ENCODE peak calls at places on chromosomes 16 and 17, in six cellular contexts. G is IMR-90, C is cardiac muscle cell, X is sigmoid colon, A is SK-N-SH, P is gastrocnemius medialis. S is an unnamed sample. For H3K27me3, the result is how much of the 10 kb centered on the place peaks cover.

GRCh38 chr16:4261557-4262172 is 11.2 kb downstream of the TFAP4 start:
- DNase-seq in X (no peak), P (no peak), C (peak), G (peak), A (peak), S (peak)

GRCh38 chr17:21171309-21171922 is 42.5 kb downstream of the TMEM11 start:
- DNase-seq in P (no peak), C (no peak), X (no peak), A (no peak), G (no peak), S (no peak)

GRCh38 chr17:36877774-36878173 is 59.5 kb upstream of the LHX1 start:
- DNase-seq in X (no peak), A (no peak), G (peak), P (no peak), C (no peak), S (no peak)

GRCh38 chr16:50718761-50719400 is 23.0 kb upstream of the CYLD start:
- DNase-seq in X (peak), A (no peak), G (no peak), P (no peak), C (no peak), S (no peak)

GRCh38 chr17:7043544-7044268 is at the start of gene SLC16A11:
- DNase-seq in X (no peak), C (no peak), G (peak), A (peak), P (no peak), S (peak)

GRCh38 chr17:47686276-47686635 is 7.7 kb upstream of the TBKBP1 start:
- DNase-seq in P (no peak), A (no peak), G (peak), X (no peak), C (no peak), S (no peak)

GRCh38 chr17:55286681-55287589 is 22.2 kb downstream of the HLF start:
- DNase-seq in G (peak), C (no peak), A (no peak), P (no peak), X (no peak), S (no peak)

GRCh38 chr16:83599789-83600462 is 207.9 kb upstream of the HSBP1 start:
- DNase-seq in A (no peak), G (no peak), C (no peak), X (no peak), P (peak), S (no peak)

GRCh38 chr16:88552166-88552565 is 18.0 kb upstream of the ZC3H18 start:
- DNase-seq in X (no peak), A (no peak), G (no peak), P (no peak), C (no peak), S (no peak)

GRCh38 chr17:8997994-8998628 is 23.2 kb upstream of the NTN1 start:
- DNase-seq in P (no peak), A (peak), X (no peak), G (peak), C (peak), S (peak)

GRCh38 chr17:59097876-59098275 is 8.8 kb downstream of the TRIM37 start:
- DNase-seq in X (no peak), P (no peak), A (no peak), G (no peak), C (no peak), S (no peak)
- H3K27ac ChIP-seq in X (no peak), P (no peak), A (no peak), G (no peak), C (no peak), S (no peak)

GRCh38 chr16:49700928-49701685 is 154.8 kb downstream of the ZNF423 start:
- DNase-seq in A (no peak), G (no peak), P (no peak), C (peak), X (no peak), S (no peak)

GRCh38 chr16:49700222-49700927 is 155.5 kb downstream of the ZNF423 start:
- DNase-seq in X (peak), G (no peak), P (no peak), C (no peak), A (peak), S (peak)

GRCh38 chr16:49701867-49702494 is 153.9 kb downstream of the ZNF423 start:
- DNase-seq in G (no peak), A (no peak), X (peak), P (peak), C (peak), S (peak)

GRCh38 chr16:49704586-49705155 is 151.2 kb downstream of the ZNF423 start:
- DNase-seq in A (no peak), P (no peak), X (no peak), G (no peak), C (no peak), S (no peak)

GRCh38 chr16:49703494-49703893 is 152.4 kb downstream of the ZNF423 start:
- DNase-seq in C (no peak), G (no peak), A (no peak), X (no peak), P (no peak), S (no peak)
- H3K27me3 ChIP-seq in C (under half), G (under half), A (under half), X (under half), P (under half), S (under half)

GRCh38 chr16:27522173-27522707 is 27.5 kb downstream of the GTF3C1 start:
- DNase-seq in X (no peak), G (no peak), A (no peak), P (peak), C (no peak), S (no peak)
- H3K27ac ChIP-seq in X (no peak), G (no peak), A (no peak), P (peak), C (peak), S (no peak)

GRCh38 chr17:58141505-58141904 is 6.7 kb upstream of the OR4D1 start:
- DNase-seq in G (no peak), C (no peak), A (no peak), X (no peak), P (no peak), S (no peak)

GRCh38 chr17:58136669-58137279 is 11.4 kb upstream of the OR4D1 start:
- DNase-seq in X (no peak), A (peak), P (no peak), C (peak), G (no peak), S (peak)
- H3K27me3 ChIP-seq in X (under half), A (under half), P (under half), C (under half), G (under half), S (half or more)

DNA sequence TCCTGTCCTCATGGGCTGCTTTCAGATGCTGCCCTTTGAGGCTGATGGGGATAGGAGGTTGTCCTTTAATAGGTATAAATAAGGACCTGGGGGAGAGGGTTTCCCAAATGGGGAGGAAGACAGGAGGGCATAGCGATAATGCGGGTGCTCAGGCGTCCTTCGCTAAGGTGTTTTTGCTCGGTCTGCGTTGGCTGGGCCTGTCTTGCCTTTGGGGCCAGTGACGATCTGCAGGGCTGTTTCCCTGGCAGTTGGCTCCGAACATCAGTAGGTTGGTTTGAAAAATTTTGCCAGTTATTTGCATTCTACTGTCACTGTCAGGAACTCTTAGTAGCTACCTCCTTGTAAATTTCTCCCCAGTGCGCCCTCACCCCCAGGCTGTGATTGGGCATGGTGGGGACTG is 37.8 kb upstream of the CDC42EP4 start:
- DNase-seq in X (no peak), A (no peak), P (no peak), G (no peak), C (no peak), S (no peak)
- H3K27ac ChIP-seq in X (peak), A (no peak), P (no peak), G (no peak), C (no peak), S (peak)

DNA sequence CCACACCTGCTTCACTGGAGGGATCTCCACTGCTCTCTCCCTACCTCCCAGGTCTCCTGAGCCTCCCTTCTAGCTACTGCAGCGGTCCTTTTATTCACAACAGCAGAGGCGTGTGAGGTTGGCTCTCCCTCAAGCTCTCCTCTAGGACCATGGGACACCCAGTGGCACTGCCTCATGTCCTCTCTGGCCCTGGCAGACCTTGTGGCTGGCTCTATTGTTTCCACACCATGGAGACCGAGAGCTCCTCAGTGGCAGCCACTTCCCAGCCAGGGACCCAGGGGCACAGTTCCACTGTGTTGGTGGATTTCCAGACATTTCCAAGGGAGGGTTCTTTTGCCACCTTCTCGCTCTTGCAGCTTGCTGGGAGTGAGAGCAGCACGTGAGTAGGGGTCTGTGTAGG is 204.9 kb downstream of the AXIN2 start:
- DNase-seq in A (no peak), X (no peak), P (no peak), C (no peak), G (no peak), S (no peak)
- H3K27me3 ChIP-seq in A (under half), X (under half), P (under half), C (under half), G (under half), S (under half)